ENCODE peak calls at places on chromosomes 5 and 9, in seven cellular contexts. One of them, this sample, is unnamed.
A peak's percentile ranks its signal among the peaks of the same experiment; 100 is the strongest.

GRCh38 chr5:22088517-22088916 is 764.6 kb downstream of the CDH12 start:
- DNase-seq in GM10248: no peak
- DNase-seq in ACHN: no peak
- DNase-seq in stimulated activated naive B cell treated with anti-CD40 and anti-IgM and Interleukin-4, amounts not matched to agents 10 μg/mL and 1 μg/mL and 100 μg/mL, for 72 hours: no peak
- DNase-seq in HS-27A: no peak
- DNase-seq in DMS79: no peak
- DNase-seq in AG09309: no peak
- DNase-seq in this sample: no peak

GRCh38 chr5:54915466-54916027 is 69.8 kb downstream of the ESM1 start:
- DNase-seq in GM10248: no peak
- DNase-seq in ACHN: no peak
- DNase-seq in stimulated activated naive B cell treated with anti-CD40 and anti-IgM and Interleukin-4, amounts not matched to agents 10 μg/mL and 1 μg/mL and 100 μg/mL, for 72 hours: no peak
- DNase-seq in HS-27A: no peak
- DNase-seq in DMS79: no peak
- DNase-seq in AG09309: no peak
- DNase-seq in this sample: no peak

GRCh38 chr5:162209005-162209605 is 141.5 kb downstream of the GABRG2 start:
- DNase-seq in GM10248: peak; percentile 28
- DNase-seq in ACHN: peak; percentile 57
- DNase-seq in stimulated activated naive B cell treated with anti-CD40 and anti-IgM and Interleukin-4, amounts not matched to agents 10 μg/mL and 1 μg/mL and 100 μg/mL, for 72 hours: peak; percentile 35
- DNase-seq in HS-27A: no peak
- DNase-seq in DMS79: no peak
- DNase-seq in AG09309: no peak
- DNase-seq in this sample: no peak

GRCh38 chr5:124007675-124008398 is 495.9 kb downstream of the CSNK1G3 start:
- DNase-seq in GM10248: no peak
- DNase-seq in ACHN: peak; percentile 31
- DNase-seq in stimulated activated naive B cell treated with anti-CD40 and anti-IgM and Interleukin-4, amounts not matched to agents 10 μg/mL and 1 μg/mL and 100 μg/mL, for 72 hours: no peak
- DNase-seq in HS-27A: no peak
- DNase-seq in DMS79: no peak
- DNase-seq in AG09309: no peak
- DNase-seq in this sample: no peak

GRCh38 chr9:108551030-108551964 is 304.5 kb downstream of the ACTL7B start:
- DNase-seq in GM10248: no peak
- DNase-seq in ACHN: peak; percentile 22
- DNase-seq in stimulated activated naive B cell treated with anti-CD40 and anti-IgM and Interleukin-4, amounts not matched to agents 10 μg/mL and 1 μg/mL and 100 μg/mL, for 72 hours: no peak
- DNase-seq in HS-27A: peak; percentile 77
- DNase-seq in DMS79: peak; percentile 1
- DNase-seq in AG09309: peak; percentile 83
- DNase-seq in this sample: peak; percentile 84

GRCh38 chr5:134136221-134136631 is 21.7 kb downstream of the TCF7 start:
- DNase-seq in GM10248: no peak
- DNase-seq in ACHN: no peak
- DNase-seq in stimulated activated naive B cell treated with anti-CD40 and anti-IgM and Interleukin-4, amounts not matched to agents 10 μg/mL and 1 μg/mL and 100 μg/mL, for 72 hours: no peak
- DNase-seq in HS-27A: no peak
- DNase-seq in DMS79: no peak
- DNase-seq in AG09309: no peak
- DNase-seq in this sample: no peak

GRCh38 chr5:140035881-140036280 is 7.2 kb downstream of the NRG2 start:
- DNase-seq in GM10248: no peak
- DNase-seq in ACHN: no peak
- DNase-seq in stimulated activated naive B cell treated with anti-CD40 and anti-IgM and Interleukin-4, amounts not matched to agents 10 μg/mL and 1 μg/mL and 100 μg/mL, for 72 hours: no peak
- DNase-seq in HS-27A: no peak
- DNase-seq in DMS79: no peak
- DNase-seq in AG09309: no peak
- DNase-seq in this sample: no peak

GRCh38 chr5:103244398-103244797 is 14.2 kb upstream of the MACIR start:
- DNase-seq in GM10248: no peak
- DNase-seq in ACHN: no peak
- DNase-seq in stimulated activated naive B cell treated with anti-CD40 and anti-IgM and Interleukin-4, amounts not matched to agents 10 μg/mL and 1 μg/mL and 100 μg/mL, for 72 hours: no peak
- DNase-seq in HS-27A: no peak
- DNase-seq in DMS79: no peak
- DNase-seq in AG09309: no peak
- DNase-seq in this sample: no peak

GRCh38 chr5:175895701-175896102 is 24.3 kb downstream of the CPLX2 start:
- DNase-seq in GM10248: peak; percentile 42
- DNase-seq in ACHN: no peak
- DNase-seq in stimulated activated naive B cell treated with anti-CD40 and anti-IgM and Interleukin-4, amounts not matched to agents 10 μg/mL and 1 μg/mL and 100 μg/mL, for 72 hours: peak; percentile 58
- DNase-seq in HS-27A: no peak
- DNase-seq in DMS79: no peak
- DNase-seq in AG09309: no peak
- DNase-seq in this sample: no peak

GRCh38 chr9:75197521-75197920 is 109.2 kb downstream of the OSTF1 start:
- DNase-seq in GM10248: no peak
- DNase-seq in ACHN: no peak
- DNase-seq in stimulated activated naive B cell treated with anti-CD40 and anti-IgM and Interleukin-4, amounts not matched to agents 10 μg/mL and 1 μg/mL and 100 μg/mL, for 72 hours: no peak
- DNase-seq in HS-27A: no peak
- DNase-seq in DMS79: no peak
- DNase-seq in AG09309: no peak
- DNase-seq in this sample: no peak

GRCh38 chr5:94064025-94064424 is 322.6 kb upstream of the POU5F2 start:
- DNase-seq in GM10248: no peak
- DNase-seq in ACHN: no peak
- DNase-seq in stimulated activated naive B cell treated with anti-CD40 and anti-IgM and Interleukin-4, amounts not matched to agents 10 μg/mL and 1 μg/mL and 100 μg/mL, for 72 hours: no peak
- DNase-seq in HS-27A: no peak
- DNase-seq in DMS79: no peak
- DNase-seq in AG09309: no peak
- DNase-seq in this sample: no peak

GRCh38 chr5:27592231-27592630 is 553.8 kb upstream of the CDH9 start:
- DNase-seq in GM10248: no peak
- DNase-seq in ACHN: peak; percentile 82
- DNase-seq in stimulated activated naive B cell treated with anti-CD40 and anti-IgM and Interleukin-4, amounts not matched to agents 10 μg/mL and 1 μg/mL and 100 μg/mL, for 72 hours: no peak
- DNase-seq in HS-27A: peak; percentile 30
- DNase-seq in DMS79: peak; percentile 91
- DNase-seq in AG09309: no peak
- DNase-seq in this sample: no peak

GRCh38 chr9:77005216-77005615 is 14.2 kb upstream of the FOXB2 start:
- DNase-seq in GM10248: no peak
- DNase-seq in ACHN: no peak
- DNase-seq in stimulated activated naive B cell treated with anti-CD40 and anti-IgM and Interleukin-4, amounts not matched to agents 10 μg/mL and 1 μg/mL and 100 μg/mL, for 72 hours: no peak
- DNase-seq in HS-27A: no peak
- DNase-seq in DMS79: no peak
- DNase-seq in AG09309: no peak
- DNase-seq in this sample: no peak

GRCh38 chr5:132396589-132397001 is 27.1 kb downstream of the SLC22A5 start:
- DNase-seq in GM10248: no peak
- DNase-seq in ACHN: no peak
- DNase-seq in stimulated activated naive B cell treated with anti-CD40 and anti-IgM and Interleukin-4, amounts not matched to agents 10 μg/mL and 1 μg/mL and 100 μg/mL, for 72 hours: no peak
- DNase-seq in HS-27A: no peak
- DNase-seq in DMS79: no peak
- DNase-seq in AG09309: no peak
- DNase-seq in this sample: no peak

GRCh38 chr9:28037968-28038367 is 464.7 kb upstream of the C9orf72 start:
- DNase-seq in GM10248: no peak
- DNase-seq in ACHN: no peak
- DNase-seq in stimulated activated naive B cell treated with anti-CD40 and anti-IgM and Interleukin-4, amounts not matched to agents 10 μg/mL and 1 μg/mL and 100 μg/mL, for 72 hours: no peak
- DNase-seq in HS-27A: no peak
- DNase-seq in DMS79: no peak
- DNase-seq in AG09309: no peak
- DNase-seq in this sample: no peak

GRCh38 chr5:79263290-79263689 is 27.4 kb downstream of the JMY start:
- DNase-seq in GM10248: no peak
- DNase-seq in ACHN: no peak
- DNase-seq in stimulated activated naive B cell treated with anti-CD40 and anti-IgM and Interleukin-4, amounts not matched to agents 10 μg/mL and 1 μg/mL and 100 μg/mL, for 72 hours: no peak
- DNase-seq in HS-27A: no peak
- DNase-seq in DMS79: no peak
- DNase-seq in AG09309: no peak
- DNase-seq in this sample: no peak

GRCh38 chr9:16398676-16399075 is 471.8 kb downstream of the BNC2 start:
- DNase-seq in GM10248: no peak
- DNase-seq in ACHN: no peak
- DNase-seq in stimulated activated naive B cell treated with anti-CD40 and anti-IgM and Interleukin-4, amounts not matched to agents 10 μg/mL and 1 μg/mL and 100 μg/mL, for 72 hours: no peak
- DNase-seq in HS-27A: no peak
- DNase-seq in DMS79: no peak
- DNase-seq in AG09309: no peak
- DNase-seq in this sample: no peak

GRCh38 chr9:87567047-87567446 is 69.4 kb downstream of the DAPK1 start:
- DNase-seq in GM10248: no peak
- DNase-seq in ACHN: no peak
- DNase-seq in stimulated activated naive B cell treated with anti-CD40 and anti-IgM and Interleukin-4, amounts not matched to agents 10 μg/mL and 1 μg/mL and 100 μg/mL, for 72 hours: no peak
- DNase-seq in HS-27A: no peak
- DNase-seq in DMS79: no peak
- DNase-seq in AG09309: no peak
- DNase-seq in this sample: no peak

GRCh38 chr9:134307674-134308638 is 18.3 kb upstream of the RXRA start:
- DNase-seq in GM10248: no peak
- DNase-seq in ACHN: no peak
- DNase-seq in stimulated activated naive B cell treated with anti-CD40 and anti-IgM and Interleukin-4, amounts not matched to agents 10 μg/mL and 1 μg/mL and 100 μg/mL, for 72 hours: no peak
- DNase-seq in HS-27A: no peak
- DNase-seq in DMS79: no peak
- DNase-seq in AG09309: no peak
- DNase-seq in this sample: no peak

GRCh38 chr9:106277931-106278330 is 583.6 kb downstream of the TMEM38B start:
- DNase-seq in GM10248: no peak
- DNase-seq in ACHN: no peak
- DNase-seq in stimulated activated naive B cell treated with anti-CD40 and anti-IgM and Interleukin-4, amounts not matched to agents 10 μg/mL and 1 μg/mL and 100 μg/mL, for 72 hours: no peak
- DNase-seq in HS-27A: no peak
- DNase-seq in DMS79: no peak
- DNase-seq in AG09309: no peak
- DNase-seq in this sample: no peak

GRCh38 chr9:89243296-89244061 is 64.9 kb upstream of the SHC3 start:
- DNase-seq in GM10248: no peak
- DNase-seq in ACHN: no peak
- DNase-seq in stimulated activated naive B cell treated with anti-CD40 and anti-IgM and Interleukin-4, amounts not matched to agents 10 μg/mL and 1 μg/mL and 100 μg/mL, for 72 hours: no peak
- DNase-seq in HS-27A: no peak
- DNase-seq in DMS79: peak; percentile 87
- DNase-seq in AG09309: no peak
- DNase-seq in this sample: no peak

GRCh38 chr5:143618146-143618545 is 193.8 kb upstream of the HMHB1 start:
- DNase-seq in GM10248: no peak
- DNase-seq in ACHN: no peak
- DNase-seq in stimulated activated naive B cell treated with anti-CD40 and anti-IgM and Interleukin-4, amounts not matched to agents 10 μg/mL and 1 μg/mL and 100 μg/mL, for 72 hours: no peak
- DNase-seq in HS-27A: no peak
- DNase-seq in DMS79: no peak
- DNase-seq in AG09309: no peak
- DNase-seq in this sample: no peak

GRCh38 chr5:149172261-149172660 is 31.0 kb downstream of the ABLIM3 start:
- DNase-seq in GM10248: peak; percentile 16
- DNase-seq in ACHN: no peak
- DNase-seq in stimulated activated naive B cell treated with anti-CD40 and anti-IgM and Interleukin-4, amounts not matched to agents 10 μg/mL and 1 μg/mL and 100 μg/mL, for 72 hours: peak; percentile 3
- DNase-seq in HS-27A: peak; percentile 59
- DNase-seq in DMS79: no peak
- DNase-seq in AG09309: peak; percentile 28
- DNase-seq in this sample: peak; percentile 60

GRCh38 chr5:125177340-125177739 is 430.9 kb upstream of the ZNF608 start:
- DNase-seq in GM10248: no peak
- DNase-seq in ACHN: no peak
- DNase-seq in stimulated activated naive B cell treated with anti-CD40 and anti-IgM and Interleukin-4, amounts not matched to agents 10 μg/mL and 1 μg/mL and 100 μg/mL, for 72 hours: no peak
- DNase-seq in HS-27A: no peak
- DNase-seq in DMS79: no peak
- DNase-seq in AG09309: no peak
- DNase-seq in this sample: no peak

GRCh38 chr9:131500377-131500776 is 2.3 kb upstream of the POMT1 start:
- DNase-seq in GM10248: no peak
- DNase-seq in ACHN: no peak
- DNase-seq in stimulated activated naive B cell treated with anti-CD40 and anti-IgM and Interleukin-4, amounts not matched to agents 10 μg/mL and 1 μg/mL and 100 μg/mL, for 72 hours: no peak
- DNase-seq in HS-27A: no peak
- DNase-seq in DMS79: no peak
- DNase-seq in AG09309: no peak
- DNase-seq in this sample: no peak

GRCh38 chr5:135460246-135461033 is 8.3 kb upstream of the TIFAB start:
- DNase-seq in GM10248: no peak
- DNase-seq in ACHN: no peak
- DNase-seq in stimulated activated naive B cell treated with anti-CD40 and anti-IgM and Interleukin-4, amounts not matched to agents 10 μg/mL and 1 μg/mL and 100 μg/mL, for 72 hours: no peak
- DNase-seq in HS-27A: no peak
- DNase-seq in DMS79: no peak
- DNase-seq in AG09309: no peak
- DNase-seq in this sample: no peak

GRCh38 chr9:135252980-135253304 is 165.5 kb downstream of the OLFM1 start:
- DNase-seq in GM10248: no peak
- DNase-seq in ACHN: no peak
- DNase-seq in stimulated activated naive B cell treated with anti-CD40 and anti-IgM and Interleukin-4, amounts not matched to agents 10 μg/mL and 1 μg/mL and 100 μg/mL, for 72 hours: no peak
- DNase-seq in HS-27A: no peak
- DNase-seq in DMS79: no peak
- DNase-seq in AG09309: no peak
- DNase-seq in this sample: no peak

GRCh38 chr5:168407222-168407621 is 79.0 kb upstream of the RARS1 start:
- DNase-seq in GM10248: no peak
- DNase-seq in ACHN: no peak
- DNase-seq in stimulated activated naive B cell treated with anti-CD40 and anti-IgM and Interleukin-4, amounts not matched to agents 10 μg/mL and 1 μg/mL and 100 μg/mL, for 72 hours: no peak
- DNase-seq in HS-27A: no peak
- DNase-seq in DMS79: no peak
- DNase-seq in AG09309: no peak
- DNase-seq in this sample: no peak

GRCh38 chr5:141878186-141878770 is at the start of gene PCDH1:
- DNase-seq in GM10248: no peak
- DNase-seq in ACHN: peak; percentile 28
- DNase-seq in stimulated activated naive B cell treated with anti-CD40 and anti-IgM and Interleukin-4, amounts not matched to agents 10 μg/mL and 1 μg/mL and 100 μg/mL, for 72 hours: no peak
- DNase-seq in HS-27A: no peak
- DNase-seq in DMS79: peak; percentile 41
- DNase-seq in AG09309: no peak
- DNase-seq in this sample: no peak

GRCh38 chr9:73116030-73116429 is 35.6 kb upstream of the ANXA1 start:
- DNase-seq in GM10248: peak; percentile 17
- DNase-seq in ACHN: peak; percentile 30
- DNase-seq in stimulated activated naive B cell treated with anti-CD40 and anti-IgM and Interleukin-4, amounts not matched to agents 10 μg/mL and 1 μg/mL and 100 μg/mL, for 72 hours: no peak
- DNase-seq in HS-27A: no peak
- DNase-seq in DMS79: no peak
- DNase-seq in AG09309: peak; percentile 34
- DNase-seq in this sample: peak; percentile 55

GRCh38 chr5:124718376-124718775 is 28.1 kb downstream of the ZNF608 start:
- DNase-seq in GM10248: no peak
- DNase-seq in ACHN: no peak
- DNase-seq in stimulated activated naive B cell treated with anti-CD40 and anti-IgM and Interleukin-4, amounts not matched to agents 10 μg/mL and 1 μg/mL and 100 μg/mL, for 72 hours: no peak
- DNase-seq in HS-27A: no peak
- DNase-seq in DMS79: peak; percentile 26
- DNase-seq in AG09309: no peak
- DNase-seq in this sample: no peak

GRCh38 chr5:39200081-39200480 is 19.3 kb downstream of the FYB1 start:
- DNase-seq in GM10248: no peak
- DNase-seq in ACHN: no peak
- DNase-seq in stimulated activated naive B cell treated with anti-CD40 and anti-IgM and Interleukin-4, amounts not matched to agents 10 μg/mL and 1 μg/mL and 100 μg/mL, for 72 hours: no peak
- DNase-seq in HS-27A: no peak
- DNase-seq in DMS79: no peak
- DNase-seq in AG09309: no peak
- DNase-seq in this sample: no peak

GRCh38 chr9:72937545-72937944 is 15.3 kb downstream of the ALDH1A1 start:
- DNase-seq in GM10248: no peak
- DNase-seq in ACHN: no peak
- DNase-seq in stimulated activated naive B cell treated with anti-CD40 and anti-IgM and Interleukin-4, amounts not matched to agents 10 μg/mL and 1 μg/mL and 100 μg/mL, for 72 hours: no peak
- DNase-seq in HS-27A: no peak
- DNase-seq in DMS79: no peak
- DNase-seq in AG09309: no peak
- DNase-seq in this sample: no peak